ENCODE peak calls at places on chromosome 21, in six cellular contexts. A is tibial artery, L is thoracic aorta, N is ovary, G is spleen, F is heart left ventricle. H is an unnamed sample.

GRCh38 chr21:27536319-27536718 is 569.4 kb upstream of the ADAMTS5 start:
- DNase-seq in A (no peak), L (no peak), N (no peak), G (no peak), F (no peak), H (no peak)

GRCh38 chr21:44593598-44594405 is 1.5 kb upstream of the KRTAP10-6 start:
- DNase-seq in A (no peak), L (no peak), N (no peak), G (no peak), F (no peak), H (no peak)

GRCh38 chr21:17668479-17668878 is 55.8 kb upstream of the BTG3 start:
- DNase-seq in A (no peak), L (no peak), N (no peak), G (no peak), F (no peak), H (no peak)

GRCh38 chr21:28770867-28771661 is 221.6 kb downstream of the LTN1 start:
- DNase-seq in A (peak; percentile 38), L (no peak), N (no peak), G (no peak), F (no peak), H (no peak)

GRCh38 chr21:37829043-37829442 is 87.2 kb downstream of the KCNJ6 start:
- DNase-seq in A (no peak), L (no peak), N (no peak), G (no peak), F (no peak), H (no peak)

GRCh38 chr21:16169102-16169511 is 439.3 kb downstream of the USP25 start:
- DNase-seq in A (no peak), L (no peak), N (no peak), G (no peak), F (no peak), H (no peak)

GRCh38 chr21:34154878-34155277 is 81.5 kb downstream of the MRPS6 start:
- DNase-seq in A (no peak), L (no peak), N (no peak), G (no peak), F (no peak), H (no peak)

GRCh38 chr21:20720623-20721022 is 277.6 kb upstream of the NCAM2 start:
- DNase-seq in A (no peak), L (no peak), N (no peak), G (no peak), F (no peak), H (no peak)

GRCh38 chr21:27158967-27159366 is 192.1 kb upstream of the ADAMTS5 start:
- DNase-seq in A (no peak), L (no peak), N (no peak), G (no peak), F (no peak), H (no peak)

GRCh38 chr21:37514038-37514665 is 147.6 kb downstream of the DYRK1A start:
- DNase-seq in A (no peak), L (no peak), N (no peak), G (no peak), F (no peak), H (no peak)

GRCh38 chr21:33362044-33362555 is 37.3 kb downstream of the IFNAR1 start:
- DNase-seq in A (no peak), L (no peak), N (no peak), G (peak; percentile 82), F (no peak), H (no peak)

GRCh38 chr21:33368124-33368523 is 35.1 kb upstream of the IFNGR2 start:
- DNase-seq in A (no peak), L (no peak), N (no peak), G (no peak), F (no peak), H (no peak)

GRCh38 chr21:14541840-14542495 is 4.1 kb downstream of the SAMSN1 start:
- DNase-seq in A (no peak), L (no peak), N (no peak), G (peak; percentile 79), F (no peak), H (no peak)

GRCh38 chr21:46435786-46436227 is 22.9 kb upstream of the DIP2A start:
- DNase-seq in A (no peak), L (no peak), N (no peak), G (no peak), F (peak; percentile 53), H (no peak)
- H3K27ac ChIP-seq in A (no peak overlapping the region), L (no peak overlapping the region), N (no peak overlapping the region), G (no peak overlapping the region), F (no peak overlapping the region), H (no peak overlapping the region)

GRCh38 chr21:35226302-35226701 is 177.2 kb upstream of the RUNX1 start:
- DNase-seq in A (no peak), L (no peak), N (no peak), G (no peak), F (no peak), H (no peak)
- H3K27ac ChIP-seq in A (no peak overlapping the region), L (no peak overlapping the region), N (no peak overlapping the region), G (peak overlapping the region; percentile 76), F (no peak overlapping the region), H (no peak overlapping the region)

GRCh38 chr21:31298618-31299269 is 45.3 kb downstream of the TIAM1 start:
- DNase-seq in A (no peak), L (no peak), N (no peak), G (no peak), F (no peak), H (no peak)
- H3K27ac ChIP-seq in A (no peak overlapping the region), L (no peak overlapping the region), N (no peak overlapping the region), G (no peak overlapping the region), F (no peak overlapping the region), H (no peak overlapping the region)

GRCh38 chr21:25298512-25299491 is 308.5 kb downstream of the MRPL39 start:
- DNase-seq in A (no peak), L (no peak), N (no peak), G (no peak), F (no peak), H (no peak)
- H3K27ac ChIP-seq in A (no peak overlapping the region), L (no peak overlapping the region), N (no peak overlapping the region), G (peak overlapping the region; percentile 54), F (no peak overlapping the region), H (no peak overlapping the region)

GRCh38 chr21:45982758-45983731 is 1.5 kb downstream of the COL6A1 start:
- DNase-seq in A (peak; percentile 26), L (no peak), N (peak; percentile 60), G (peak; percentile 75), F (peak; percentile 65), H (no peak)
- H3K27ac ChIP-seq in A (peak overlapping the region; percentile 85), L (peak overlapping the region; percentile 91), N (peak overlapping the region; percentile 71), G (peak overlapping the region; percentile 59), F (no peak overlapping the region), H (peak overlapping the region; percentile 76)

GRCh38 chr21:42237577-42237976 is 18.6 kb downstream of the ABCG1 start:
- DNase-seq in A (no peak), L (no peak), N (no peak), G (no peak), F (no peak), H (no peak)

GRCh38 chr21:42236014-42236413 is 17.1 kb downstream of the ABCG1 start:
- DNase-seq in A (no peak), L (no peak), N (peak; percentile 43), G (peak; percentile 89), F (no peak), H (no peak)

GRCh38 chr21:42237161-42237560 is 18.2 kb downstream of the ABCG1 start:
- DNase-seq in A (no peak), L (no peak), N (no peak), G (peak; percentile 52), F (no peak), H (no peak)

GRCh38 chr21:42235593-42235992 is 16.7 kb downstream of the ABCG1 start:
- DNase-seq in A (no peak), L (no peak), N (no peak), G (peak; percentile 69), F (no peak), H (no peak)

DNA sequence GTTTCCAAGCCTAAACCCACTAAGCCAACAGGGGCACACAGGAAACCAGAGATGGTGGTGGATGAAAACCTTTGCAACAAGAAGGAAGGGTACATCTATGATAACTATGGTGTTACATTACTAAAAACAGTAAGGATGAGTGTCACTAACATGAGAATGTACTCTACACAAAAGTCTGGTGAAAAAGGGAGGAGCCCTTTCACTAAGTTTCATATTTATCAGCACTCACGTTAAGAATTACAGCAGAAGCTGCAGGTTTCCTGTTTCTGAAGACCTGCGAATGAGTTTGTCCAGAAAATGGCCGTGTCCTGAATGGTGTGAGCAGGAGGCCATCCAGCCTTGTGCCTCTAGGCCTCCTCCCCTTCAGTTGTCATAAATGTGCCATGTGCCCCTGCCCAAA is 17.8 kb downstream of the ABCG1 start:
- DNase-seq in A (no peak), L (no peak), N (no peak), G (no peak), F (no peak), H (no peak)
- H3K27ac ChIP-seq in A (peak overlapping the region; percentile 81), L (no peak overlapping the region), N (no peak overlapping the region), G (peak overlapping the region; percentile 93), F (peak overlapping the region; percentile 60), H (no peak overlapping the region)

GRCh38 chr21:39316729-39317128 is 3.3 kb upstream of the BRWD1 start:
- DNase-seq in A (no peak), L (no peak), N (no peak), G (no peak), F (no peak), H (no peak)

GRCh38 chr21:39319251-39319756 is 5.9 kb upstream of the BRWD1 start:
- DNase-seq in A (peak; percentile 62), L (no peak), N (no peak), G (no peak), F (no peak), H (no peak)

GRCh38 chr21:39317134-39318090 is 4.0 kb upstream of the BRWD1 start:
- DNase-seq in A (no peak), L (no peak), N (no peak), G (no peak), F (no peak), H (no peak)

GRCh38 chr21:39319814-39320332 is 6.4 kb upstream of the BRWD1 start:
- DNase-seq in A (no peak), L (no peak), N (no peak), G (no peak), F (no peak), H (no peak)

GRCh38 chr21:39318091-39318959 is 4.9 kb upstream of the BRWD1 start:
- DNase-seq in A (no peak), L (no peak), N (no peak), G (no peak), F (no peak), H (no peak)
- H3K27ac ChIP-seq in A (no peak overlapping the region), L (no peak overlapping the region), N (no peak overlapping the region), G (no peak overlapping the region), F (peak overlapping the region; percentile 76), H (no peak overlapping the region)

DNA sequence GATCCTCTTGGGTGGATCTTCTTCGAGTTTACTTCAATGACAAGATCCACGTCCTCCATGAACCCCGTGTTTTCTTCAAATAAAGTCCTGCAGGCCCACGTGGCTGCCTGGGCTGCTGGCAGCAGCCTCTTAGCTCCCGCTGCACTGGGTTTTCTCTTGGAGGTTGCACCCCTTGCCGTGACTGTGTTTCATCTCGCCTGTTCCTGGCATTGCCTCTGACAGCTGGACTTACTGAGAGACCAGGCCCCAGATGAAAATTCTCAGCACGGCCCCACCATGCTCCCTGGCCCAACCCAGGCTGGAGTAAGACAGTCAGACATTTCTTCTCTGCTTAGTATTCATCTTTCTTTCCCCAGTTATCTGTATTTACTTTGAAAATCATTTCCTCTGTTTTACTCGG is 274.8 kb upstream of the RUNX1 start:
- DNase-seq in A (peak; percentile 50), L (no peak), N (peak; percentile 80), G (no peak), F (peak; percentile 56), H (no peak)
- H3K27ac ChIP-seq in A (peak overlapping the region; percentile 59), L (peak overlapping the region; percentile 84), N (peak overlapping the region; percentile 33), G (no peak overlapping the region), F (peak overlapping the region; percentile 40), H (peak overlapping the region; percentile 44)

H was measured in brain microvascular endothelial cell.